ENCODE peak calls at places on chromosome 20, in six cellular contexts. B is naive thymus-derived CD8-positive, alpha-beta T cell; D is non-pigmented ciliary epithelial cell; K is cerebellum; U is left kidney; H is HepG2. L is an unnamed sample.

GRCh38 chr20:17647391-17648305 is 34.4 kb downstream of the RRBP1 start:
- DNase-seq in U (no peak), D (no peak), K (no peak), H (no peak), B (no peak), L (no peak)

GRCh38 chr20:50346372-50347347 is 156.0 kb downstream of the CEBPB start:
- DNase-seq in D (no peak), U (peak), K (peak), H (no peak), B (no peak), L (peak)

GRCh38 chr20:35304956-35305355 is 12.7 kb upstream of the FAM83C start:
- DNase-seq in B (no peak), K (no peak), H (no peak), D (no peak), U (no peak), L (no peak)

GRCh38 chr20:21228511-21228910 is 74.6 kb upstream of the XRN2 start:
- DNase-seq in K (no peak), U (no peak), H (no peak), B (no peak), D (no peak), L (no peak)

GRCh38 chr20:49865559-49865958 is 49.8 kb downstream of the SPATA2 start:
- DNase-seq in U (peak), D (peak), B (no peak), H (no peak), K (no peak), L (no peak)

GRCh38 chr20:62367136-62367482 is at the start of gene LAMA5:
- DNase-seq in D (no peak), H (peak), K (peak), U (peak), B (no peak), L (peak)

GRCh38 chr20:36827541-36828279 is 48.2 kb upstream of the TLDC2 start:
- DNase-seq in D (no peak), B (no peak), U (no peak), K (peak), H (no peak), L (no peak)

GRCh38 chr20:17646209-17646717 is 35.8 kb downstream of the RRBP1 start:
- DNase-seq in U (no peak), H (peak), D (no peak), K (no peak), B (no peak), L (peak)

GRCh38 chr20:20052074-20052970 is at the start of the genes CFAP61 and CRNKL1:
- DNase-seq in H (peak), U (peak), D (peak), K (peak), B (peak), L (peak)

GRCh38 chr20:15895560-15896084 is 677.6 kb downstream of the KIF16B start:
- DNase-seq in U (no peak), B (no peak), H (no peak), D (no peak), K (no peak), L (no peak)

GRCh38 chr20:61118429-61119224 is 133.4 kb upstream of the CDH4 start:
- DNase-seq in U (no peak), D (no peak), K (no peak), H (no peak), B (no peak), L (no peak)

GRCh38 chr20:6127825-6128224 is 5.0 kb upstream of the FERMT1 start:
- DNase-seq in B (no peak), K (no peak), H (no peak), D (no peak), U (no peak), L (no peak)

GRCh38 chr20:59996112-59996511 is 37.9 kb downstream of the CDH26 start:
- DNase-seq in D (no peak), H (no peak), B (no peak), K (no peak), U (no peak), L (no peak)

GRCh38 chr20:44544178-44544719 is 22.4 kb upstream of the SERINC3 start:
- DNase-seq in D (no peak), K (no peak), U (no peak), B (no peak), H (no peak), L (no peak)

GRCh38 chr20:44701889-44702288 is 13.3 kb upstream of the CCN5 start:
- DNase-seq in K (no peak), H (no peak), D (no peak), U (no peak), B (no peak), L (peak)

GRCh38 chr20:24160563-24161355 is 172.2 kb upstream of the GGTLC1 start:
- DNase-seq in U (peak), B (peak), D (peak), K (peak), H (peak), L (peak)

GRCh38 chr20:56957737-56958553 is 308.5 kb downstream of the BMP7 start:
- DNase-seq in B (no peak), H (no peak), U (peak), D (peak), K (no peak), L (peak)

GRCh38 chr20:40706977-40707582 is 18.0 kb upstream of the MAFB start:
- DNase-seq in H (peak), D (no peak), B (no peak), K (no peak), U (peak), L (no peak)

GRCh38 chr20:5844063-5844681 is 94.0 kb downstream of the SHLD1 start:
- DNase-seq in D (no peak), U (peak), H (peak), B (no peak), K (no peak), L (peak)

GRCh38 chr20:47453167-47453782 is 48.4 kb upstream of the NCOA3 start:
- DNase-seq in U (no peak), K (no peak), H (peak), B (no peak), D (peak), L (no peak)

GRCh38 chr20:24096256-24096655 is 107.7 kb upstream of the GGTLC1 start:
- DNase-seq in K (no peak), D (no peak), B (no peak), U (peak), H (no peak), L (no peak)

GRCh38 chr20:23454816-23455215 is 2.1 kb upstream of the CST11 start:
- DNase-seq in K (no peak), H (no peak), B (no peak), U (no peak), D (no peak), L (no peak)

GRCh38 chr20:64035066-64035932 is 683 bp upstream of the C20orf204 start:
- DNase-seq in U (no peak), K (no peak), D (no peak), B (peak), H (no peak), L (no peak)

GRCh38 chr20:58853976-58854637 is 1.6 kb downstream of the GNAS start:
- DNase-seq in H (no peak), U (no peak), D (no peak), K (no peak), B (no peak), L (no peak)

GRCh38 chr20:63223121-63223825 is 7.3 kb upstream of the YTHDF1 start:
- DNase-seq in H (peak), B (peak), U (peak), D (no peak), K (peak), L (peak)

GRCh38 chr20:57653546-57653900 is 33.3 kb upstream of the ZBP1 start:
- DNase-seq in U (no peak), H (no peak), B (no peak), K (no peak), D (no peak), L (no peak)

GRCh38 chr20:50312682-50313187 is 122.1 kb downstream of the CEBPB start:
- DNase-seq in D (no peak), K (no peak), U (peak), H (no peak), B (no peak), L (no peak)

L was measured in NCI-H345.